ENCODE peak calls at places on chromosomes 5 and 9, in seven cellular contexts. One of them, this sample, is unnamed. For H3K27me3, the result is how much of the 10 kb centered on the place peaks cover.

GRCh38 chr5:56471707-56472106 is 238.6 kb upstream of the ANKRD55 start:
- DNase-seq in left ventricle myocardium inferior: no peak
- DNase-seq in PC-9: no peak
- DNase-seq in heart left ventricle: no peak
- DNase-seq in pancreas: no peak
- DNase-seq in GM23338: no peak
- DNase-seq in HCT116: no peak
- DNase-seq in this sample: no peak

GRCh38 chr5:132059696-132060500 is 557 bp upstream of the IL3 start:
- DNase-seq in heart left ventricle: peak
- DNase-seq in GM23338: no peak
- DNase-seq in pancreas: no peak
- DNase-seq in HCT116: no peak
- DNase-seq in PC-9: no peak
- DNase-seq in left ventricle myocardium inferior: peak
- DNase-seq in this sample: no peak

GRCh38 chr5:122751293-122751753 is 23.6 kb upstream of the SNX2 start:
- DNase-seq in HCT116: no peak
- DNase-seq in PC-9: peak
- DNase-seq in heart left ventricle: no peak
- DNase-seq in pancreas: no peak
- DNase-seq in left ventricle myocardium inferior: no peak
- DNase-seq in GM23338: peak
- DNase-seq in this sample: no peak

GRCh38 chr9:135297716-135298075 is 181.9 kb upstream of the PPP1R26 start:
- DNase-seq in HCT116: no peak
- DNase-seq in left ventricle myocardium inferior: no peak
- DNase-seq in heart left ventricle: no peak
- DNase-seq in GM23338: no peak
- DNase-seq in PC-9: no peak
- DNase-seq in pancreas: peak
- DNase-seq in this sample: no peak

GRCh38 chr5:17896605-17897004 is 262.3 kb downstream of the TAF11L14 start:
- DNase-seq in pancreas: no peak
- DNase-seq in HCT116: no peak
- DNase-seq in heart left ventricle: no peak
- DNase-seq in GM23338: no peak
- DNase-seq in left ventricle myocardium inferior: no peak
- DNase-seq in PC-9: no peak
- DNase-seq in this sample: no peak

GRCh38 chr5:82396871-82397514 is 118.8 kb upstream of the RPS23 start:
- DNase-seq in pancreas: peak
- DNase-seq in PC-9: peak
- DNase-seq in GM23338: no peak
- DNase-seq in heart left ventricle: peak
- DNase-seq in left ventricle myocardium inferior: peak
- DNase-seq in HCT116: peak
- DNase-seq in this sample: peak

GRCh38 chr9:26375448-26375847 is 517.2 kb downstream of the CAAP1 start:
- DNase-seq in PC-9: no peak
- DNase-seq in left ventricle myocardium inferior: no peak
- DNase-seq in GM23338: no peak
- DNase-seq in pancreas: no peak
- DNase-seq in heart left ventricle: no peak
- DNase-seq in HCT116: no peak
- DNase-seq in this sample: no peak

GRCh38 chr9:134897584-134898170 is 17.1 kb downstream of the FCN2 start:
- DNase-seq in heart left ventricle: no peak
- DNase-seq in PC-9: no peak
- DNase-seq in GM23338: no peak
- DNase-seq in pancreas: no peak
- DNase-seq in HCT116: no peak
- DNase-seq in left ventricle myocardium inferior: no peak
- DNase-seq in this sample: no peak

GRCh38 chr5:6453937-6454560 is 5.4 kb downstream of the UBE2QL1 start:
- DNase-seq in GM23338: no peak
- DNase-seq in PC-9: no peak
- DNase-seq in heart left ventricle: no peak
- DNase-seq in left ventricle myocardium inferior: no peak
- DNase-seq in pancreas: no peak
- DNase-seq in HCT116: no peak
- DNase-seq in this sample: no peak

GRCh38 chr9:35993976-35994720 is 36.2 kb upstream of the OR2S2 start:
- DNase-seq in GM23338: no peak
- DNase-seq in HCT116: no peak
- DNase-seq in pancreas: no peak
- DNase-seq in PC-9: no peak
- DNase-seq in left ventricle myocardium inferior: no peak
- DNase-seq in heart left ventricle: no peak
- DNase-seq in this sample: no peak

GRCh38 chr9:125399165-125399564 is 137.5 kb downstream of the GAPVD1 start:
- DNase-seq in pancreas: no peak
- DNase-seq in GM23338: no peak
- DNase-seq in heart left ventricle: no peak
- DNase-seq in left ventricle myocardium inferior: no peak
- DNase-seq in HCT116: no peak
- DNase-seq in PC-9: no peak
- DNase-seq in this sample: no peak

GRCh38 chr9:99059074-99059894 is 45.6 kb upstream of the TGFBR1 start:
- DNase-seq in PC-9: no peak
- DNase-seq in HCT116: no peak
- DNase-seq in left ventricle myocardium inferior: peak
- DNase-seq in heart left ventricle: peak
- DNase-seq in pancreas: no peak
- DNase-seq in GM23338: no peak
- DNase-seq in this sample: peak

GRCh38 chr9:123561055-123561454 is 205.1 kb downstream of the CRB2 start:
- DNase-seq in left ventricle myocardium inferior: no peak
- DNase-seq in GM23338: peak
- DNase-seq in pancreas: no peak
- DNase-seq in HCT116: no peak
- DNase-seq in heart left ventricle: no peak
- DNase-seq in PC-9: no peak
- DNase-seq in this sample: no peak

GRCh38 chr9:134895849-134896833 is 15.5 kb downstream of the FCN2 start:
- DNase-seq in left ventricle myocardium inferior: peak
- DNase-seq in heart left ventricle: peak
- DNase-seq in pancreas: no peak
- DNase-seq in HCT116: peak
- DNase-seq in GM23338: no peak
- DNase-seq in PC-9: no peak
- DNase-seq in this sample: peak

GRCh38 chr5:143759368-143760136 is 52.4 kb upstream of the HMHB1 start:
- DNase-seq in left ventricle myocardium inferior: no peak
- DNase-seq in GM23338: no peak
- DNase-seq in PC-9: no peak
- DNase-seq in heart left ventricle: no peak
- DNase-seq in HCT116: no peak
- DNase-seq in pancreas: no peak
- DNase-seq in this sample: no peak

GRCh38 chr5:73426034-73426433 is 22.5 kb downstream of the FOXD1 start:
- DNase-seq in heart left ventricle: no peak
- DNase-seq in GM23338: no peak
- DNase-seq in PC-9: no peak
- DNase-seq in left ventricle myocardium inferior: no peak
- DNase-seq in HCT116: no peak
- DNase-seq in pancreas: no peak
- DNase-seq in this sample: no peak

GRCh38 chr5:73419414-73420390 is 28.9 kb downstream of the FOXD1 start:
- DNase-seq in GM23338: peak
- DNase-seq in left ventricle myocardium inferior: no peak
- DNase-seq in heart left ventricle: no peak
- DNase-seq in HCT116: no peak
- DNase-seq in pancreas: no peak
- DNase-seq in PC-9: no peak
- DNase-seq in this sample: no peak

GRCh38 chr5:73418244-73418691 is 30.3 kb downstream of the FOXD1 start:
- DNase-seq in heart left ventricle: no peak
- DNase-seq in GM23338: no peak
- DNase-seq in pancreas: no peak
- DNase-seq in HCT116: no peak
- DNase-seq in PC-9: no peak
- DNase-seq in left ventricle myocardium inferior: no peak
- DNase-seq in this sample: no peak

GRCh38 chr5:73424489-73425102 is 24.0 kb downstream of the FOXD1 start:
- DNase-seq in pancreas: no peak
- DNase-seq in HCT116: no peak
- DNase-seq in PC-9: no peak
- DNase-seq in heart left ventricle: no peak
- DNase-seq in left ventricle myocardium inferior: no peak
- DNase-seq in GM23338: no peak
- DNase-seq in this sample: no peak

GRCh38 chr5:73422164-73422563 is 26.4 kb downstream of the FOXD1 start:
- DNase-seq in left ventricle myocardium inferior: no peak
- DNase-seq in heart left ventricle: no peak
- DNase-seq in HCT116: no peak
- DNase-seq in pancreas: no peak
- DNase-seq in PC-9: no peak
- DNase-seq in GM23338: peak
- DNase-seq in this sample: no peak
- H3K27me3 ChIP-seq in left ventricle myocardium inferior: half or more
- H3K27me3 ChIP-seq in heart left ventricle: half or more
- H3K27me3 ChIP-seq in HCT116: under half
- H3K27me3 ChIP-seq in pancreas: under half
- H3K27me3 ChIP-seq in PC-9: under half
- H3K27me3 ChIP-seq in GM23338: half or more
- H3K27me3 ChIP-seq in this sample: under half

GRCh38 chr9:120324461-120324860 is 255.5 kb downstream of the CDK5RAP2 start:
- DNase-seq in heart left ventricle: no peak
- DNase-seq in GM23338: no peak
- DNase-seq in pancreas: no peak
- DNase-seq in HCT116: no peak
- DNase-seq in left ventricle myocardium inferior: no peak
- DNase-seq in PC-9: no peak
- DNase-seq in this sample: no peak

GRCh38 chr9:120327322-120327721 is 252.6 kb downstream of the CDK5RAP2 start:
- DNase-seq in PC-9: no peak
- DNase-seq in pancreas: no peak
- DNase-seq in heart left ventricle: no peak
- DNase-seq in left ventricle myocardium inferior: no peak
- DNase-seq in HCT116: no peak
- DNase-seq in GM23338: no peak
- DNase-seq in this sample: no peak

GRCh38 chr9:120323125-120323524 is 256.8 kb downstream of the CDK5RAP2 start:
- DNase-seq in pancreas: no peak
- DNase-seq in HCT116: no peak
- DNase-seq in GM23338: no peak
- DNase-seq in PC-9: no peak
- DNase-seq in heart left ventricle: no peak
- DNase-seq in left ventricle myocardium inferior: no peak
- DNase-seq in this sample: no peak

GRCh38 chr9:120326076-120326693 is 253.8 kb downstream of the CDK5RAP2 start:
- DNase-seq in left ventricle myocardium inferior: no peak
- DNase-seq in PC-9: no peak
- DNase-seq in HCT116: no peak
- DNase-seq in pancreas: no peak
- DNase-seq in GM23338: no peak
- DNase-seq in heart left ventricle: no peak
- DNase-seq in this sample: no peak

DNA sequence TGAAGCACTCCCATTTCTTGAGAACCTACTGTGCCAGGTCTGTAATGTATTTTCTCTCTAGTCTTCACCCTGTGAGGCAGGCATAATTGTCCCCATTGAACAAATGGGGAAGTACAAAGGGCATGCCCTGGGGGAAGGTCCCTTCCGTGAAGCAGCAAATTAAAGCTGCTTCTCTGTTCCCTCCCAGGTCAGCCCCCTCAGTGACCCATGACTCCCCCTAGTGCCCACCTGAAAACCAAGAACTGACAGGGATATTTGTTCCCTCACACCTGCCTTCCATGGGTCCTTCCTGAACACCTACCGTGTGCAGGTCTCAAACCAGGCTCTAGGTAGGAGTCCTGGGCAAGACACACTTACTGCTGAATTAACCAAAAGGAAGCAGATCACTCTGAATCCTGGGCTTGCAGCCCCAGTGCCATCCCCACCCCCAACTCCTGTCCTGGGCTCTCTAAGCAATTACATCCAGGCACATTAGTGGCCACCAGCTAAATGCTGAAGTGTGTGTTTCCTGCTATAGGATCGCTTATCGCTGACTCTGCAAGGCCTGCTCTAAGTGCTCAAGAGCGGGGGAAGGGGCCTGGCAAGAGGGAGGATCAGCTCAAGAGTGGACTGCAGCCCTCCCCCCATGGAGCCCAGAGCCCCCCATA is 254.8 kb downstream of the CDK5RAP2 start:
- DNase-seq in heart left ventricle: no peak
- DNase-seq in pancreas: no peak
- DNase-seq in GM23338: peak
- DNase-seq in PC-9: no peak
- DNase-seq in left ventricle myocardium inferior: no peak
- DNase-seq in HCT116: no peak
- DNase-seq in this sample: no peak
- TF ChIP-seq CTCF in heart left ventricle: no peak
- TF ChIP-seq CTCF in pancreas: no peak
- TF ChIP-seq CTCF in GM23338: peak
- TF ChIP-seq CTCF in PC-9: no peak
- TF ChIP-seq CTCF in left ventricle myocardium inferior: peak
- TF ChIP-seq CTCF in HCT116: no peak
- TF ChIP-seq CTCF in this sample: no peak

DNA sequence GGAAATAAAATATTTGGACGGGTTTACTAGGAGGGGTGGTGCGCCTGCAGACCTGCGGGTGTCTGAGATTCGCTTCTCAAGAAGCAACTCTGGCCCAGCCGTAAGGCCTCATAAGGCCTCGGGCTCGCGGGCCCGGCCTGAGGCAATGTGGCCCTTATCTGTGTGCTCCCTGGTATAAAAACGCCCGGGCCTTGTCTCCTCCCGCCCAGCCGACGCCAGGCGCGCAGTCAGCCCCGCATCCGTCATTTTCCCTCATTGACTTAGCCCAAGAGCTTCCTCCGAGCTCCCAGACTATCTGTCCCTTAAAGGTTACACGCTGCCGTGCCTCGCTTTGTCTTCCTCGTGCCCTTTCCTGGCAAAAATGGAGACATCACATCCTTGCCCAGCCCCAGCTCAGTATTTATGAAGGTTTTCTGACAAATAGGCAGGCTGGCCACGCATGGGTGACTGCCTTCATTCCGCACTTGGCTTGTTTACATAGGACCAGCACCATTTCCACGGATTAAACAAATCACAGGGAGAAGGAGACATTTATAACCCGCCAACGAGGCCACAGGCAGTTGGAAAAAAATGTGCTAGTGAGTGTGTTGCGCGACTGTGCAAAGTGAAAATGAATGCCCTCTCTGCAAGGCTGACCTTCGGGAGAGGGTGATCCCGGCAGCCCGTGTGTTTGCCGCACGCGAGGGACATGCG is 74.5 kb upstream of the TBCA start:
- DNase-seq in heart left ventricle: no peak
- DNase-seq in PC-9: no peak
- DNase-seq in left ventricle myocardium inferior: no peak
- DNase-seq in HCT116: no peak
- DNase-seq in pancreas: no peak
- DNase-seq in GM23338: peak
- DNase-seq in this sample: no peak
- H3K27me3 ChIP-seq in heart left ventricle: under half
- H3K27me3 ChIP-seq in PC-9: under half
- H3K27me3 ChIP-seq in left ventricle myocardium inferior: under half
- H3K27me3 ChIP-seq in HCT116: under half
- H3K27me3 ChIP-seq in pancreas: under half
- H3K27me3 ChIP-seq in GM23338: half or more
- H3K27me3 ChIP-seq in this sample: under half

GRCh38 chr5:181203842-181204560 is 995 bp downstream of the TRIM7 start:
- DNase-seq in PC-9: no peak
- DNase-seq in HCT116: no peak
- DNase-seq in GM23338: peak
- DNase-seq in left ventricle myocardium inferior: no peak
- DNase-seq in heart left ventricle: no peak
- DNase-seq in pancreas: peak
- DNase-seq in this sample: no peak
- TF ChIP-seq CTCF in PC-9: no peak
- TF ChIP-seq CTCF in HCT116: no peak
- TF ChIP-seq CTCF in GM23338: no peak
- TF ChIP-seq CTCF in left ventricle myocardium inferior: no peak
- TF ChIP-seq CTCF in heart left ventricle: no peak
- TF ChIP-seq CTCF in pancreas: no peak
- TF ChIP-seq CTCF in this sample: no peak